ENCODE peak calls at places on chromosomes 4 and X, in four cellular contexts. L is foreskin keratinocyte, K is left lung, O is lower leg skin. U is an unnamed sample.
A peak's percentile ranks its signal among the peaks of the same experiment; 100 is the strongest.

GRCh38 chrX:37472836-37473235 is 98.6 kb upstream of the LANCL3 start:
- DNase-seq in L (no peak), K (no peak), O (no peak), U (no peak)

GRCh38 chrX:17591741-17592110 is 145.6 kb upstream of the SCML1 start:
- DNase-seq in L (peak; percentile 56), K (no peak), O (no peak), U (no peak)

GRCh38 chr4:80183196-80184052 is 13.9 kb upstream of the PRDM8 start:
- DNase-seq in L (peak; percentile 35), K (no peak), O (no peak), U (no peak)

GRCh38 chrX:50049228-50049627 is 126.8 kb downstream of the CLCN5 start:
- DNase-seq in L (peak; percentile 18), K (no peak), O (no peak), U (no peak)

GRCh38 chr4:7824218-7824617 is 115.4 kb downstream of the AFAP1 start:
- DNase-seq in L (no peak), K (no peak), O (no peak), U (no peak)

GRCh38 chr4:147724468-147725201 is 7.3 kb upstream of the ARHGAP10 start:
- DNase-seq in L (no peak), K (no peak), O (no peak), U (no peak)

GRCh38 chr4:173237722-173238121 is 69.1 kb downstream of the GALNT7 start:
- DNase-seq in L (no peak), K (no peak), O (no peak), U (no peak)

GRCh38 chr4:105352826-105353225 is 121.0 kb downstream of the PPA2 start:
- DNase-seq in L (no peak), K (no peak), O (no peak), U (no peak)

GRCh38 chr4:183229397-183229796 is 90.7 kb downstream of the CLDN22 start:
- DNase-seq in L (peak; percentile 59), K (no peak), O (no peak), U (no peak)

GRCh38 chrX:117568238-117568637 is 548.4 kb downstream of the KLHL13 start:
- DNase-seq in L (no peak), K (no peak), O (no peak), U (no peak)

GRCh38 chr4:144564358-144564757 is 81.6 kb upstream of the HHIP start:
- DNase-seq in L (no peak), K (no peak), O (no peak), U (no peak)

GRCh38 chr4:144557404-144557803 is 88.6 kb upstream of the HHIP start:
- DNase-seq in L (no peak), K (no peak), O (no peak), U (no peak)

GRCh38 chr4:144556636-144557035 is 89.3 kb upstream of the HHIP start:
- DNase-seq in L (no peak), K (no peak), O (no peak), U (no peak)

GRCh38 chr4:144565558-144566195 is 80.3 kb upstream of the HHIP start:
- DNase-seq in L (no peak), K (no peak), O (no peak), U (no peak)

GRCh38 chr4:144562019-144562740 is 83.8 kb upstream of the HHIP start:
- DNase-seq in L (no peak), K (no peak), O (no peak), U (no peak)
- TF ChIP-seq CTCF in L (peak; percentile 24), K (no peak), O (no peak), U (no peak)

GRCh38 chr4:44725861-44726820 is at the start of gene GNPDA2:
- DNase-seq in L (peak; percentile 69), K (peak; percentile 95), O (peak; percentile 83), U (peak; percentile 78)
- TF ChIP-seq CTCF in L (peak; percentile 46), K (no peak), O (no peak), U (no peak)

GRCh38 chr4:169311643-169312365 is 41.0 kb upstream of the SH3RF1 start:
- DNase-seq in L (peak; percentile 23), K (no peak), O (no peak), U (no peak)
- TF ChIP-seq CTCF in L (peak; percentile 63), K (peak; percentile 65), O (no peak), U (peak; percentile 80)

DNA sequence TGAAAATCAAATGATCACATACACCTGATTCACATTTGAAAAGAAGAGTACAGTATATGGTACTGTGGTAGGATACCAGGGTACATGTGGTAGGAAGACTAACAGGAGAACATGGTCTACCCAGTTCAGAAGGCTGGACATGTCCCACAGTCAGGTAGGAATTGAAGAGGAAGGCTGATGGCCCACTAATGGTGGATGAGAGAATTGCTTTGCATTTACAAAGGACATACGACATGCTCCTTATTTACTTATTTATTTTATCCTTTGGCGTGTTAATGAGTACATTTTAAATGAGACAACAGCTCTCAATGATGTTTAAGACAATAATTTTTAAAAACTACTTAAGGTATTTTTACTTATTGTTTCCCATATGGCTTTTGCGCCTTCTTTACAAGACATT is 106.7 kb upstream of the BMP2K start:
- DNase-seq in L (no peak), K (no peak), O (no peak), U (no peak)
- TF ChIP-seq CTCF in L (peak; percentile 42), K (no peak), O (no peak), U (no peak)

GRCh38 chrX:39961441-39961840 is 136.3 kb downstream of the BCOR start:
- DNase-seq in L (no peak), K (no peak), O (no peak), U (no peak)
- TF ChIP-seq CTCF in L (no peak), K (no peak), O (no peak), U (no peak)

GRCh38 chr4:139301821-139302611 is at the start of gene NDUFC1:
- DNase-seq in L (peak; percentile 63), K (peak; percentile 82), O (peak; percentile 43), U (peak; percentile 48)
- TF ChIP-seq CTCF in L (peak; percentile 34), K (no peak), O (no peak), U (peak; percentile 31)